ENCODE peak calls at places on chromosomes 3 and 15, in six cellular contexts. M is hepatocyte, H is cardiac muscle cell, Y is neural progenitor cell, A is Calu3, Q is NCI-H1105. P is an unnamed sample.

GRCh38 chr3:193592841-193593665 is at the start of gene OPA1:
- DNase-seq in M (peak; percentile 99), H (peak; percentile 99), Q (peak; percentile 100), Y (peak; percentile 100), A (peak; percentile 100), P (peak; percentile 100)

GRCh38 chr15:90654233-90655124 is 62.7 kb upstream of the BLM start:
- DNase-seq in M (no peak), A (no peak), H (peak; percentile 11), Y (no peak), Q (no peak), P (no peak)

GRCh38 chr3:31952205-31952604 is 28.9 kb downstream of the OSBPL10 start:
- DNase-seq in Q (no peak), M (no peak), Y (no peak), H (no peak), A (no peak), P (no peak)

GRCh38 chr15:58760385-58761009 is 10.6 kb upstream of the MINDY2 start:
- DNase-seq in Y (no peak), Q (no peak), H (no peak), M (no peak), A (no peak), P (no peak)

GRCh38 chr15:101052681-101053121 is 133.5 kb downstream of the LRRK1 start:
- DNase-seq in H (no peak), M (peak; percentile 2), Q (no peak), A (no peak), Y (no peak), P (no peak)

GRCh38 chr3:160135850-160136249 is 89.4 kb upstream of the C3orf80 start:
- DNase-seq in Q (no peak), M (no peak), A (no peak), H (no peak), Y (no peak), P (no peak)

GRCh38 chr3:159757341-159758060 is 231.1 kb upstream of the IL12A start:
- DNase-seq in A (no peak), Y (no peak), H (no peak), Q (no peak), M (no peak), P (no peak)

GRCh38 chr3:71208273-71209095 is 375.0 kb downstream of the FOXP1 start:
- DNase-seq in A (peak; percentile 2), Y (no peak), M (peak; percentile 59), H (peak; percentile 39), Q (peak; percentile 26), P (peak; percentile 73)

GRCh38 chr3:36957862-36958686 is 13.2 kb upstream of the TRANK1 start:
- DNase-seq in M (peak; percentile 52), Q (no peak), A (no peak), Y (no peak), H (peak; percentile 29), P (no peak)

GRCh38 chr3:63067999-63068645 is 192.9 kb upstream of the CADPS start:
- DNase-seq in A (peak; percentile 52), Y (peak; percentile 86), H (peak; percentile 49), Q (no peak), M (peak; percentile 79), P (peak; percentile 86)

GRCh38 chr3:156620260-156620659 is 54.1 kb upstream of the TIPARP start:
- DNase-seq in M (peak; percentile 74), A (no peak), Y (no peak), H (no peak), Q (peak; percentile 97), P (peak; percentile 56)

GRCh38 chr15:65646486-65646885 is 24.7 kb downstream of the SLC24A1 start:
- DNase-seq in A (no peak), Q (no peak), M (no peak), Y (no peak), H (no peak), P (no peak)

GRCh38 chr3:56154297-56154696 is 314.0 kb downstream of the ERC2 start:
- DNase-seq in Q (no peak), Y (no peak), M (no peak), H (no peak), A (no peak), P (no peak)

GRCh38 chr3:23455775-23456174 is 252.6 kb downstream of the UBE2E2 start:
- DNase-seq in Q (no peak), M (no peak), Y (no peak), H (peak; percentile 87), A (no peak), P (no peak)

GRCh38 chr3:43217633-43218032 is 68.7 kb upstream of the SNRK start:
- DNase-seq in A (no peak), M (no peak), Q (no peak), Y (no peak), H (peak; percentile 8), P (no peak)

GRCh38 chr3:105253225-105253624 is 113.5 kb upstream of the ALCAM start:
- DNase-seq in Y (peak; percentile 38), H (peak; percentile 50), A (no peak), M (no peak), Q (peak; percentile 94), P (peak; percentile 16)

GRCh38 chr3:115254492-115255196 is 107.6 kb upstream of the ZBTB20 start:
- DNase-seq in Q (no peak), H (no peak), Y (peak; percentile 12), M (no peak), A (no peak), P (peak; percentile 1)

GRCh38 chr15:67806539-67806935 is 18.8 kb upstream of the SKOR1 start:
- DNase-seq in Y (no peak), A (no peak), M (no peak), Q (no peak), H (no peak), P (no peak)

GRCh38 chr3:113753376-113753985 is 6.6 kb downstream of the ATP6V1A start:
- DNase-seq in Y (peak; percentile 57), M (no peak), A (no peak), Q (no peak), H (no peak), P (no peak)

GRCh38 chr3:188241072-188241471 is 87.1 kb downstream of the LPP start:
- DNase-seq in H (no peak), Q (no peak), A (no peak), Y (no peak), M (peak; percentile 50), P (peak; percentile 25)

GRCh38 chr15:87944687-87945086 is 311.9 kb downstream of the NTRK3 start:
- DNase-seq in H (no peak), Q (no peak), M (no peak), Y (no peak), A (no peak), P (peak; percentile 60)